ENCODE peak calls at places on chromosomes 16 and 17, in ten cellular contexts. A is BJ, B is pancreas, W is psoas muscle, C is cardiac muscle cell, O is ascending aorta, D is AG10803, Q is BE2C, I is coronary artery, S is keratinocyte. P is an unnamed sample.

GRCh38 chr17:67013891-67014290 is 30.5 kb upstream of the CACNG1 start:
- DNase-seq in A (no peak), B (no peak), W (no peak), C (no peak), O (no peak), D (no peak), Q (no peak), I (no peak), S (no peak), P (no peak)

GRCh38 chr16:81266680-81267095 is 28.2 kb downstream of the BCO1 start:
- DNase-seq in A (no peak), B (no peak), W (no peak), C (peak), O (no peak), D (no peak), Q (peak), I (no peak), S (peak), P (no peak)

GRCh38 chr17:45394913-45395568 is 37.6 kb downstream of the ARHGAP27 start:
- DNase-seq in A (peak), B (peak), W (peak), C (peak), O (no peak), D (peak), Q (peak), I (no peak), S (no peak), P (no peak)

GRCh38 chr16:4116328-4117249 is at the start of gene ADCY9:
- DNase-seq in A (no peak), B (peak), W (peak), C (peak), O (peak), D (peak), Q (peak), I (peak), S (no peak), P (no peak)

GRCh38 chr16:83933885-83934683 is 19.0 kb upstream of the OSGIN1 start:
- DNase-seq in A (no peak), B (no peak), W (no peak), C (peak), O (no peak), D (peak), Q (no peak), I (no peak), S (no peak), P (peak)

GRCh38 chr17:21081967-21082366 is 39.2 kb upstream of the USP22 start:
- DNase-seq in A (no peak), B (no peak), W (no peak), C (no peak), O (no peak), D (no peak), Q (no peak), I (no peak), S (no peak), P (no peak)

GRCh38 chr16:69077251-69077650 is 28.2 kb upstream of the HAS3 start:
- DNase-seq in A (no peak), B (no peak), W (no peak), C (no peak), O (no peak), D (peak), Q (no peak), I (no peak), S (no peak), P (no peak)

GRCh38 chr17:6555331-6556120 is 829 bp downstream of the PITPNM3 start:
- DNase-seq in A (no peak), B (no peak), W (no peak), C (peak), O (no peak), D (peak), Q (no peak), I (no peak), S (peak), P (no peak)

GRCh38 chr16:8645831-8646230 is 24.3 kb downstream of the METTL22 start:
- DNase-seq in A (no peak), B (no peak), W (no peak), C (no peak), O (no peak), D (no peak), Q (no peak), I (no peak), S (peak), P (no peak)

GRCh38 chr17:77924757-77925336 is 33.7 kb upstream of the TNRC6C start:
- DNase-seq in A (no peak), B (peak), W (peak), C (peak), O (peak), D (peak), Q (no peak), I (no peak), S (no peak), P (no peak)

GRCh38 chr17:78122991-78123249 is 5.6 kb downstream of the TMC6 start:
- DNase-seq in A (no peak), B (no peak), W (no peak), C (no peak), O (no peak), D (no peak), Q (no peak), I (no peak), S (no peak), P (no peak)

GRCh38 chr16:50531901-50532300 is 16.3 kb upstream of the NKD1 start:
- DNase-seq in A (no peak), B (no peak), W (no peak), C (no peak), O (peak), D (no peak), Q (no peak), I (peak), S (no peak), P (no peak)

GRCh38 chr17:66673668-66674276 is 161.1 kb upstream of the CACNG5 start:
- DNase-seq in A (no peak), B (peak), W (no peak), C (peak), O (no peak), D (peak), Q (peak), I (no peak), S (peak), P (peak)

GRCh38 chr17:56160395-56160889 is 7.2 kb downstream of the ANKFN1 start:
- DNase-seq in A (no peak), B (no peak), W (no peak), C (no peak), O (no peak), D (no peak), Q (no peak), I (no peak), S (no peak), P (no peak)

GRCh38 chr17:38572665-38573365 is 32.9 kb downstream of the SRCIN1 start:
- DNase-seq in A (no peak), B (no peak), W (no peak), C (no peak), O (no peak), D (no peak), Q (peak), I (no peak), S (no peak), P (no peak)

GRCh38 chr16:86768999-86769398 is 190.7 kb downstream of the FOXL1 start:
- DNase-seq in A (no peak), B (no peak), W (no peak), C (no peak), O (peak), D (peak), Q (no peak), I (no peak), S (no peak), P (no peak)

DNA sequence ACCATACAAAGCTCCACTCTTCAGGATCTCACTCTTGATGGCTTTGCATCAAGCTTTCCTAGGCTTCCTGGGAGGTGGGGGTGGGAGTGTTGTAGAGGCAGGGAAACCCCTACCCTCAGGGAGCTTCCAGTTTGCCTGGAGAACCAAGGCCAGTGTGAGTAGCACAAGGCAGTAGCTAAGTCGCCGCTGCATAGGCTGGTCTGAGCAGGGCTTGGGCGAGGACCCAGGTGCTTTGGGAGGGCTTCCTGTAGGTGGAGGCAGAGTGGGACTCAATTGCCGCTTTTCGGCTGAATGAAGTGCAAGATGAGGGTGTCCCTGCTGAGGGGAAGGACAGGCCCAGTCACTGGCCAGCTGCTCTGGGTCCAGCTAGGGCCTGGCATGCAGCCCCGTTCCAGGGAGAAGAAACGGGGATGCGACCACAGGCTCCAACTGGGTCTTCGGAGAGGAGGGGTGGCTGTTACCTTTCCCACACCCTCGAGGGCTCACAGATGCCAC is 3.9 kb downstream of the CD79B start:
- DNase-seq in A (no peak), B (no peak), W (no peak), C (no peak), O (no peak), D (no peak), Q (no peak), I (no peak), S (no peak), P (no peak)
- TF ChIP-seq CTCF in A (no peak), B (no peak), W (no peak), C (no peak), O (no peak), D (no peak), Q (no peak), I (no peak), S (no peak), P (no peak)

GRCh38 chr16:12089492-12090161 is 113.1 kb downstream of the SNX29 start:
- DNase-seq in A (no peak), B (no peak), W (peak), C (peak), O (peak), D (peak), Q (no peak), I (no peak), S (no peak), P (no peak)
- H3K4me3 ChIP-seq in A (no peak), B (no peak), W (peak), C (no peak), O (peak), D (peak), Q (no peak), I (peak), S (peak), P (peak)

GRCh38 chr17:32757963-32758362 is 119.0 kb downstream of the MYO1D start:
- DNase-seq in A (peak), B (no peak), W (no peak), C (no peak), O (no peak), D (peak), Q (no peak), I (no peak), S (no peak), P (no peak)

GRCh38 chr17:32759476-32759875 is 117.4 kb downstream of the MYO1D start:
- DNase-seq in A (no peak), B (no peak), W (no peak), C (no peak), O (no peak), D (no peak), Q (no peak), I (no peak), S (no peak), P (no peak)

GRCh38 chr17:32752934-32753333 is 124.0 kb downstream of the MYO1D start:
- DNase-seq in A (no peak), B (no peak), W (no peak), C (no peak), O (no peak), D (no peak), Q (no peak), I (no peak), S (no peak), P (no peak)

GRCh38 chr17:32756696-32757095 is 120.2 kb downstream of the MYO1D start:
- DNase-seq in A (no peak), B (no peak), W (no peak), C (no peak), O (no peak), D (no peak), Q (no peak), I (no peak), S (no peak), P (no peak)

DNA sequence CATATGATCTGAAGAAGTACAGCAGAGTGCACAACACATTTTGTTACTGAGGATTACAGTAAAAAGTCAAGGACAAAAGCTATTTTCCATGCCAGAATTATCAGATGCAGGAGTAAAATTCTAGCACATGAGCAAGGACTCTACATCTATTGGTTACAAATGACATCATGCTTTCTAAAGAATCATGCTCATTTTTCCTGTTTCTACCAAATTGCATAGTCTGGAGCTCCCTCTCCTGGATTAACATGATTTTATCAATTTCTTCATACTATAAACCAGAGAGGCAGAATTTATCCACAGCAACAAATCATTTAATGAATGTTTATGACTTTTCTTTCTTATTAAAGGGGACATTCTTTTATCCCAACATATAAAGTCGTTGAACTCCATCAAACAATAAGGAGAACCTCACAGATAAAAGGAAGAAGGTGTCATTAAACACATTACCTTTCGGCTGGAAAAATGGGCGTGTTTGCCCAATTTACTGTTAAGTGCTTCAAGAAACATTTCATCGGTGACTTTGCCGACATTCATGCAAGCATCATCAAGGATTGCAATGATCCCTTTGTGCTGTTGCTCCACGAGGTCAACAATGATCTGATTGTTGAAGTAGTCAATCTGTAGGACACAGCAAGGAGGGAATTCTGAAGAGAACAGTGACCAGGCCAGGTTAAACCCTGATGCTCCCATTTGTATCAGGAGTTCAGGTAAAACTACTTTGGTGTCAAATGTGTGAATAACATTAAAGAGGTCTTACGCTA is 121.7 kb downstream of the MYO1D start:
- DNase-seq in A (peak), B (no peak), W (no peak), C (peak), O (no peak), D (peak), Q (no peak), I (no peak), S (peak), P (peak)
- TF ChIP-seq CTCF in A (peak), B (no peak), W (peak), C (peak), O (no peak), D (peak), Q (peak), I (no peak), S (no peak), P (peak)

GRCh38 chr17:57902800-57903759 is 52.1 kb downstream of the CUEDC1 start:
- DNase-seq in A (peak), B (peak), W (peak), C (peak), O (peak), D (peak), Q (no peak), I (peak), S (peak), P (no peak)

GRCh38 chr17:57899391-57899790 is 49.5 kb upstream of the MRPS23 start:
- DNase-seq in A (no peak), B (no peak), W (no peak), C (no peak), O (no peak), D (peak), Q (no peak), I (no peak), S (no peak), P (no peak)

GRCh38 chr17:57902117-57902799 is 52.4 kb upstream of the MRPS23 start:
- DNase-seq in A (no peak), B (no peak), W (no peak), C (no peak), O (no peak), D (no peak), Q (no peak), I (no peak), S (no peak), P (no peak)

GRCh38 chr17:57899822-57900221 is 50.0 kb upstream of the MRPS23 start:
- DNase-seq in A (no peak), B (peak), W (no peak), C (no peak), O (no peak), D (no peak), Q (no peak), I (no peak), S (no peak), P (no peak)

GRCh38 chr17:57900991-57901743 is 51.3 kb upstream of the MRPS23 start:
- DNase-seq in A (no peak), B (peak), W (no peak), C (no peak), O (no peak), D (no peak), Q (no peak), I (no peak), S (peak), P (no peak)
- H3K4me3 ChIP-seq in A (no peak), B (no peak), W (no peak), C (no peak), O (no peak), D (no peak), Q (no peak), I (no peak), S (no peak), P (no peak)

GRCh38 chr17:1948517-1948825 is 76.7 kb downstream of the RTN4RL1 start:
- DNase-seq in A (no peak), B (no peak), W (no peak), C (no peak), O (no peak), D (no peak), Q (no peak), I (no peak), S (no peak), P (no peak)
- TF ChIP-seq CTCF in A (no peak), B (no peak), W (no peak), C (no peak), O (no peak), D (no peak), Q (no peak), I (no peak), S (no peak), P (no peak)